ENCODE peak calls at places on chromosome 16, in seven cellular contexts. Z is tibial artery; P is mucosa of descending colon; E is CD8-positive, alpha-beta T cell; H is ascending aorta; T is SK-N-MC; V is aorta. L is an unnamed sample.

GRCh38 chr16:25219070-25219737 is 2.5 kb downstream of the AQP8 start:
- DNase-seq in T (no peak), V (no peak), P (no peak), E (no peak), Z (no peak), H (no peak), L (no peak)

GRCh38 chr16:73094371-73094770 is 46.4 kb upstream of the ZFHX3 start:
- DNase-seq in H (no peak), E (no peak), T (no peak), V (no peak), P (no peak), Z (no peak), L (no peak)

GRCh38 chr16:75244844-75245758 is 6.3 kb downstream of the BCAR1 start:
- DNase-seq in P (peak; percentile 86), Z (peak; percentile 88), E (no peak), T (no peak), H (peak; percentile 98), V (peak; percentile 95), L (peak; percentile 69)

GRCh38 chr16:82088483-82088882 is 53.4 kb downstream of the HSD17B2 start:
- DNase-seq in V (no peak), E (no peak), H (no peak), Z (no peak), T (no peak), P (no peak), L (no peak)

GRCh38 chr16:2867661-2867986 is 9.7 kb upstream of the PRSS22 start:
- DNase-seq in P (no peak), T (no peak), V (no peak), Z (no peak), E (no peak), H (no peak), L (no peak)

GRCh38 chr16:20799599-20799998 is 6.7 kb downstream of the ERI2 start:
- DNase-seq in T (no peak), Z (no peak), H (no peak), P (no peak), V (no peak), E (no peak), L (peak; percentile 23)

GRCh38 chr16:23847938-23848337 is 12.2 kb downstream of the PRKCB start:
- DNase-seq in P (no peak), V (no peak), Z (no peak), H (no peak), E (peak; percentile 13), T (no peak), L (no peak)

GRCh38 chr16:85863384-85863774 is 35.6 kb upstream of the IRF8 start:
- DNase-seq in H (no peak), V (no peak), T (no peak), E (no peak), Z (no peak), P (no peak), L (no peak)

GRCh38 chr16:30049871-30050270 is 15.7 kb upstream of the ALDOA start:
- DNase-seq in V (no peak), H (no peak), E (no peak), Z (no peak), P (peak; percentile 28), T (no peak), L (no peak)

GRCh38 chr16:11410382-11411058 is 65.3 kb downstream of the RMI2 start:
- DNase-seq in Z (peak; percentile 44), T (no peak), H (peak; percentile 88), V (peak; percentile 85), P (no peak), E (no peak), L (no peak)

GRCh38 chr16:75789237-75789636 is 62.9 kb upstream of the CPHXL start:
- DNase-seq in Z (no peak), P (no peak), T (peak; percentile 18), E (no peak), V (no peak), H (no peak), L (peak; percentile 45)

GRCh38 chr16:75987323-75987722 is 261.0 kb upstream of the CPHXL start:
- DNase-seq in P (no peak), H (no peak), Z (no peak), V (no peak), E (no peak), T (no peak), L (no peak)

GRCh38 chr16:16092925-16093624 is 130.2 kb downstream of the ABCC6 start:
- DNase-seq in P (no peak), H (no peak), E (no peak), V (no peak), Z (no peak), T (peak; percentile 28), L (no peak)

GRCh38 chr16:15765880-15766279 is 90.9 kb downstream of the MYH11 start:
- DNase-seq in T (no peak), V (no peak), H (no peak), Z (no peak), P (no peak), E (no peak), L (peak; percentile 33)

GRCh38 chr16:27169511-27170071 is 33.7 kb upstream of the KDM8 start:
- DNase-seq in Z (no peak), P (no peak), T (peak; percentile 24), V (peak; percentile 55), H (no peak), E (peak; percentile 57), L (peak; percentile 83)

GRCh38 chr16:82456683-82457082 is 170.1 kb upstream of the CDH13 start:
- DNase-seq in T (peak; percentile 10), H (peak; percentile 65), Z (peak; percentile 40), E (no peak), P (no peak), V (no peak), L (peak; percentile 65)

GRCh38 chr16:89678258-89678657 is 8.2 kb upstream of the CDK10 start:
- DNase-seq in E (no peak), Z (no peak), T (no peak), P (no peak), H (no peak), V (no peak), L (no peak)

GRCh38 chr16:65120811-65121721 is 797 bp downstream of the CDH11 start:
- DNase-seq in P (peak; percentile 50), E (no peak), H (peak; percentile 68), V (peak; percentile 51), T (no peak), Z (peak; percentile 29), L (no peak)

GRCh38 chr16:80924372-80924978 is 82.2 kb downstream of the CMC2 start:
- DNase-seq in Z (peak; percentile 33), P (no peak), H (no peak), E (no peak), V (no peak), T (no peak), L (peak; percentile 60)

DNA sequence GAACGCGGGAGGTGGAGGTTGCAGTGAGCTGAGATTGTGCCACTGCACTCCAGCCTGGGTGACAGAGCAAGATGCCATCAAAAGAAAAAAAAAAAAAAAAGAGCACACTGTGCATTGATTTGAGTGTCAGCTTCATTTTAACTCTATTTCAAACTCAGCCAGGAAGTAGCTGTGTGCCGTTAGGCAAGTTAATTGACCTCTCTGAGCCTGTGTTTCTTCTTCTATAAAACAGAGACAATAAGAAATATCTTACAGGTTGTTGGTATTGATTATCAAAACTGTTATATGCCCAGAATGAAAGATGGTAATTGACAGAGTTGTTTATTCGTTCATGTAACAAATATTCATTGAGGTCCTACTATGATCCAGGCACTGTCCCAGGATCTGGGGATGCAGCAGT is 83.3 kb downstream of the CMC2 start:
- DNase-seq in Z (no peak), V (no peak), E (no peak), H (no peak), T (no peak), P (no peak), L (no peak)
- H3K36me3 ChIP-seq in Z (no peaks in the 10 kb centered on the region), V (no peaks in the 10 kb centered on the region), E (no peaks in the 10 kb centered on the region), H (no peaks in the 10 kb centered on the region), T (no peaks in the 10 kb centered on the region), P (no peaks in the 10 kb centered on the region), L (no peaks in the 10 kb centered on the region)

GRCh38 chr16:56641166-56641565 is 2.7 kb downstream of the MT1A start:
- DNase-seq in E (no peak), V (no peak), P (no peak), H (no peak), Z (no peak), T (no peak), L (no peak)

GRCh38 chr16:56645311-56645710 is 6.4 kb upstream of the MT1B start:
- DNase-seq in E (no peak), V (no peak), H (no peak), Z (no peak), T (no peak), P (no peak), L (peak; percentile 70)

GRCh38 chr16:56645838-56646237 is 5.8 kb upstream of the MT1B start:
- DNase-seq in P (no peak), T (no peak), V (no peak), H (no peak), Z (no peak), E (no peak), L (no peak)

GRCh38 chr16:56643080-56643778 is 4.8 kb downstream of the MT1A start:
- DNase-seq in E (peak; percentile 52), P (peak; percentile 93), T (no peak), Z (peak; percentile 76), V (peak; percentile 89), H (peak; percentile 91), L (peak; percentile 64)

DNA sequence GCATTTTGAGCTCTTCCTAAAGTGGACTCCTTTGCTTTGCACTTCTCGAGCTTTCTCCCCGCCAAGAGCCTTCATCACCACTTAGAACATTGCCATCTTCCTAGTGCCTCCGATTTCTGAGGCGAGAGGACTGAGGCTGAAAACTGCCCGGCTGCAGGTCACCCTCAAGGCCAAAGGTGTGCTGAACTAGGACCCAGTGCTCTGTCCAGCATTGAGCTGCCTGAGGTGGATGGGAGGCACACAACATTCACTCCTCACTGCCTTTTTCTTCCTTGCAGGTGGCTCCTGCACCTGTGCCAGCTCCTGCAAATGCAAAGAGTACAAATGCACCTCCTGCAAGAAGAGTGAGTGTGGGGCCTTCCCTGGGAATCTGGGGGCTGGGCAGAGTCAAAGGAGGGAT is 5.4 kb downstream of the MT1A start:
- DNase-seq in T (no peak), H (no peak), P (peak; percentile 25), E (no peak), Z (no peak), V (no peak), L (no peak)
- H3K4me3 ChIP-seq in T (no peak overlapping the region), H (peak overlapping the region; percentile 48), P (no peak overlapping the region), E (peak overlapping the region; percentile 33), Z (peak overlapping the region; percentile 50), V (no peak overlapping the region), L (no peak overlapping the region)

GRCh38 chr16:67202426-67202825 is 3.5 kb downstream of the ELMO3 start:
- DNase-seq in V (no peak), H (no peak), E (no peak), P (no peak), T (no peak), Z (no peak), L (no peak)
- H3K36me3 ChIP-seq in V (peaks cover 1% of the 10 kb centered on the region), H (peaks cover 30% of the 10 kb centered on the region), E (peaks cover 11% of the 10 kb centered on the region), P (peaks cover 17% of the 10 kb centered on the region), T (no peaks in the 10 kb centered on the region), Z (peaks cover 13% of the 10 kb centered on the region), L (peaks cover 33% of the 10 kb centered on the region)

GRCh38 chr16:4328580-4329353 is 12.9 kb downstream of the GLIS2 start:
- DNase-seq in Z (no peak), P (no peak), H (no peak), V (no peak), T (no peak), E (no peak), L (no peak)

GRCh38 chr16:4324871-4325740 is 9.2 kb downstream of the GLIS2 start:
- DNase-seq in V (no peak), T (no peak), H (no peak), E (no peak), P (no peak), Z (no peak), L (no peak)

GRCh38 chr16:4327782-4328579 is 12.1 kb downstream of the GLIS2 start:
- DNase-seq in Z (peak; percentile 78), E (peak; percentile 25), T (no peak), H (peak; percentile 86), P (no peak), V (peak; percentile 88), L (peak; percentile 52)

GRCh38 chr16:4329354-4329775 is 13.5 kb downstream of the GLIS2 start:
- DNase-seq in T (no peak), V (no peak), E (no peak), H (no peak), Z (no peak), P (no peak), L (no peak)

GRCh38 chr16:4327386-4327781 is 11.5 kb downstream of the GLIS2 start:
- DNase-seq in P (no peak), T (no peak), E (no peak), H (no peak), V (no peak), Z (no peak), L (no peak)
- H3K4me3 ChIP-seq in P (no peak overlapping the region), T (no peak overlapping the region), E (no peak overlapping the region), H (peak overlapping the region; percentile 53), V (peak overlapping the region; percentile 27), Z (peak overlapping the region; percentile 58), L (peak overlapping the region; percentile 44)

L was measured in bronchial epithelial cell.